ENCODE peak calls at places on chromosomes 12 and 14, in six cellular contexts. One of them, this sample, is unnamed.

GRCh38 chr12:129036135-129036534 is 182.9 kb downstream of the GLT1D1 start:
- DNase-seq in progenitor cell of endocrine pancreas: no peak
- DNase-seq in lung: no peak
- DNase-seq in stimulated activated CD4-positive, alpha-beta T cell treated with anti-CD3 and anti-CD28 coated beads, Interleukin-1b, Interleukin-23, amount 100 ng/mL, for 1 hour: no peak
- DNase-seq in neural crest cell: no peak
- DNase-seq in colonic mucosa: no peak
- DNase-seq in this sample: no peak

GRCh38 chr14:83632375-83632774 is 1897.6 kb upstream of the FLRT2 start:
- DNase-seq in stimulated activated CD4-positive, alpha-beta T cell treated with anti-CD3 and anti-CD28 coated beads, Interleukin-1b, Interleukin-23, amount 100 ng/mL, for 1 hour: no peak
- DNase-seq in lung: no peak
- DNase-seq in progenitor cell of endocrine pancreas: no peak
- DNase-seq in neural crest cell: no peak
- DNase-seq in colonic mucosa: no peak
- DNase-seq in this sample: no peak

GRCh38 chr12:42483534-42483857 is 106.0 kb downstream of the PRICKLE1 start:
- DNase-seq in colonic mucosa: no peak
- DNase-seq in neural crest cell: no peak
- DNase-seq in stimulated activated CD4-positive, alpha-beta T cell treated with anti-CD3 and anti-CD28 coated beads, Interleukin-1b, Interleukin-23, amount 100 ng/mL, for 1 hour: no peak
- DNase-seq in progenitor cell of endocrine pancreas: peak
- DNase-seq in lung: no peak
- DNase-seq in this sample: peak

GRCh38 chr14:104226421-104227385 is 88.3 kb downstream of the KIF26A start:
- DNase-seq in progenitor cell of endocrine pancreas: no peak
- DNase-seq in colonic mucosa: no peak
- DNase-seq in stimulated activated CD4-positive, alpha-beta T cell treated with anti-CD3 and anti-CD28 coated beads, Interleukin-1b, Interleukin-23, amount 100 ng/mL, for 1 hour: no peak
- DNase-seq in lung: no peak
- DNase-seq in neural crest cell: no peak
- DNase-seq in this sample: no peak

GRCh38 chr14:67765192-67765834 is 51.1 kb downstream of the ZFYVE26 start:
- DNase-seq in colonic mucosa: peak
- DNase-seq in progenitor cell of endocrine pancreas: no peak
- DNase-seq in neural crest cell: no peak
- DNase-seq in lung: no peak
- DNase-seq in stimulated activated CD4-positive, alpha-beta T cell treated with anti-CD3 and anti-CD28 coated beads, Interleukin-1b, Interleukin-23, amount 100 ng/mL, for 1 hour: no peak
- DNase-seq in this sample: no peak

GRCh38 chr12:67921286-67921685 is 68.0 kb upstream of the IFNG-AS1 start:
- DNase-seq in colonic mucosa: no peak
- DNase-seq in neural crest cell: no peak
- DNase-seq in lung: no peak
- DNase-seq in progenitor cell of endocrine pancreas: no peak
- DNase-seq in stimulated activated CD4-positive, alpha-beta T cell treated with anti-CD3 and anti-CD28 coated beads, Interleukin-1b, Interleukin-23, amount 100 ng/mL, for 1 hour: no peak
- DNase-seq in this sample: no peak

GRCh38 chr12:92506460-92506859 is 196.3 kb upstream of the PLEKHG7 start:
- DNase-seq in stimulated activated CD4-positive, alpha-beta T cell treated with anti-CD3 and anti-CD28 coated beads, Interleukin-1b, Interleukin-23, amount 100 ng/mL, for 1 hour: no peak
- DNase-seq in neural crest cell: no peak
- DNase-seq in colonic mucosa: no peak
- DNase-seq in progenitor cell of endocrine pancreas: no peak
- DNase-seq in lung: no peak
- DNase-seq in this sample: no peak

GRCh38 chr12:101823891-101824290 is 6.9 kb downstream of the GNPTAB start:
- DNase-seq in neural crest cell: peak
- DNase-seq in lung: peak
- DNase-seq in colonic mucosa: peak
- DNase-seq in stimulated activated CD4-positive, alpha-beta T cell treated with anti-CD3 and anti-CD28 coated beads, Interleukin-1b, Interleukin-23, amount 100 ng/mL, for 1 hour: peak
- DNase-seq in progenitor cell of endocrine pancreas: no peak
- DNase-seq in this sample: peak

GRCh38 chr14:99946652-99947489 is 118.4 kb upstream of the EVL start:
- DNase-seq in neural crest cell: peak
- DNase-seq in progenitor cell of endocrine pancreas: peak
- DNase-seq in stimulated activated CD4-positive, alpha-beta T cell treated with anti-CD3 and anti-CD28 coated beads, Interleukin-1b, Interleukin-23, amount 100 ng/mL, for 1 hour: peak
- DNase-seq in lung: no peak
- DNase-seq in colonic mucosa: peak
- DNase-seq in this sample: peak

GRCh38 chr12:84315926-84316325 is 596.7 kb downstream of the SLC6A15 start:
- DNase-seq in lung: no peak
- DNase-seq in neural crest cell: no peak
- DNase-seq in colonic mucosa: no peak
- DNase-seq in stimulated activated CD4-positive, alpha-beta T cell treated with anti-CD3 and anti-CD28 coated beads, Interleukin-1b, Interleukin-23, amount 100 ng/mL, for 1 hour: no peak
- DNase-seq in progenitor cell of endocrine pancreas: no peak
- DNase-seq in this sample: no peak

This sample was measured in 8988T.